ENCODE peak calls at places on chromosomes 3 and 15, in six cellular contexts. Q, V, M, Z, W and J are unnamed samples.

GRCh38 chr3:63872135-63872924 is 8.7 kb downstream of the ATXN7 start:
- DNase-seq in Z (peak; percentile 85), W (peak; percentile 87), M (peak; percentile 90), V (no peak), Q (no peak), J (no peak)

GRCh38 chr3:114569186-114569585 is 275.4 kb downstream of the TIGIT start:
- DNase-seq in M (no peak), V (no peak), Q (no peak), Z (peak; percentile 44), W (no peak), J (no peak)

GRCh38 chr15:30979457-30979856 is 12.0 kb downstream of the MTMR10 start:
- DNase-seq in Q (no peak), M (no peak), V (no peak), W (no peak), Z (no peak), J (no peak)

GRCh38 chr15:65618575-65619109 is 3.1 kb upstream of the SLC24A1 start:
- DNase-seq in W (no peak), M (no peak), V (no peak), Z (no peak), Q (no peak), J (no peak)

GRCh38 chr3:111850481-111850880 is 8.6 kb upstream of the PHLDB2 start:
- DNase-seq in V (no peak), W (peak; percentile 80), M (no peak), Z (peak; percentile 63), Q (no peak), J (no peak)

GRCh38 chr3:10353661-10354372 is 32.9 kb upstream of the SEC13 start:
- DNase-seq in W (peak; percentile 18), M (no peak), Q (no peak), Z (no peak), V (no peak), J (no peak)

GRCh38 chr3:35664460-35664919 is 25.2 kb downstream of the ARPP21 start:
- DNase-seq in W (peak; percentile 18), Q (no peak), M (peak; percentile 73), V (peak; percentile 59), Z (no peak), J (no peak)

GRCh38 chr3:129365779-129366178 is 62.7 kb downstream of the EFCAB12 start:
- DNase-seq in W (no peak), V (no peak), Q (no peak), Z (no peak), M (no peak), J (no peak)

GRCh38 chr15:89631902-89632264 is 23.4 kb downstream of the KIF7 start:
- DNase-seq in Z (no peak), Q (no peak), W (no peak), M (no peak), V (no peak), J (no peak)